ENCODE peak calls at places on chromosomes 11 and 22, in six cellular contexts. E is neuronal stem cell, G is IMR-90, S is H9, I is mesendoderm, V is mesenchymal stem cell. U is an unnamed sample.

GRCh38 chr22:35761037-35761436 is 43.4 kb downstream of the APOL5 start:
- DNase-seq in E (no peak), G (peak), S (no peak), I (peak), V (no peak), U (no peak)

GRCh38 chr11:12854829-12855228 is 154.3 kb upstream of the RASSF10 start:
- DNase-seq in E (no peak), G (no peak), S (no peak), I (no peak), V (no peak), U (no peak)

GRCh38 chr22:20354238-20354975 is 34.5 kb upstream of the DGCR6L start:
- DNase-seq in E (no peak), G (no peak), S (peak), I (no peak), V (no peak), U (no peak)

GRCh38 chr11:127971448-127971847 is 615.9 kb downstream of the ETS1 start:
- DNase-seq in E (no peak), G (no peak), S (no peak), I (no peak), V (no peak), U (no peak)

GRCh38 chr11:72741429-72741833 is 10.8 kb downstream of the ARAP1 start:
- DNase-seq in E (no peak), G (no peak), S (peak), I (peak), V (peak), U (no peak)

GRCh38 chr22:27804016-27804415 is 2.5 kb upstream of the MN1 start:
- DNase-seq in E (no peak), G (no peak), S (no peak), I (no peak), V (no peak), U (no peak)

GRCh38 chr11:75014129-75014528 is 25.4 kb downstream of the NEU3 start:
- DNase-seq in E (no peak), G (peak), S (no peak), I (peak), V (peak), U (no peak)

GRCh38 chr11:64759722-64760719 is at the start of gene PYGM:
- DNase-seq in E (peak), G (no peak), S (peak), I (peak), V (peak), U (peak)

GRCh38 chr11:102012946-102013345 is 34.3 kb upstream of the CFAP300 start:
- DNase-seq in E (no peak), G (no peak), S (no peak), I (peak), V (peak), U (no peak)

GRCh38 chr11:36051235-36052072 is 107.6 kb downstream of the LDLRAD3 start:
- DNase-seq in E (no peak), G (no peak), S (no peak), I (no peak), V (no peak), U (no peak)

GRCh38 chr22:22710719-22711531 is 66.5 kb downstream of the GGTLC2 start:
- DNase-seq in E (peak), G (peak), S (peak), I (peak), V (peak), U (no peak)

GRCh38 chr11:2474059-2474901 is 29.5 kb downstream of the KCNQ1 start:
- DNase-seq in E (no peak), G (no peak), S (no peak), I (no peak), V (no peak), U (no peak)

GRCh38 chr22:50201191-50202129 is 649 bp downstream of the SELENOO start:
- DNase-seq in E (no peak), G (no peak), S (no peak), I (no peak), V (no peak), U (no peak)

GRCh38 chr11:77136074-77136473 is 8.0 kb downstream of the MYO7A start:
- DNase-seq in E (no peak), G (peak), S (no peak), I (no peak), V (peak), U (no peak)

GRCh38 chr11:117825538-117826359 is 1.2 kb upstream of the FXYD2 start:
- DNase-seq in E (no peak), G (no peak), S (peak), I (no peak), V (no peak), U (no peak)

GRCh38 chr11:102761646-102762238 is 18.7 kb downstream of the MMP10 start:
- DNase-seq in E (peak), G (no peak), S (no peak), I (peak), V (peak), U (no peak)

GRCh38 chr11:78344114-78344513 is 73.5 kb downstream of the GAB2 start:
- DNase-seq in E (no peak), G (no peak), S (no peak), I (no peak), V (no peak), U (no peak)

GRCh38 chr11:795638-796564 is 2.2 kb downstream of the SLC25A22 start:
- DNase-seq in E (no peak), G (peak), S (no peak), I (no peak), V (peak), U (no peak)

GRCh38 chr11:9158898-9159391 is 67.5 kb upstream of the SCUBE2 start:
- DNase-seq in E (no peak), G (peak), S (no peak), I (no peak), V (peak), U (no peak)

GRCh38 chr22:46062971-46063631 is 86.1 kb upstream of the WNT7B start:
- DNase-seq in E (no peak), G (no peak), S (no peak), I (no peak), V (no peak), U (no peak)
- H2BK15ac ChIP-seq in E (no peak), G (no peak), S (no peak), I (no peak), V (no peak), U (no peak)

DNA sequence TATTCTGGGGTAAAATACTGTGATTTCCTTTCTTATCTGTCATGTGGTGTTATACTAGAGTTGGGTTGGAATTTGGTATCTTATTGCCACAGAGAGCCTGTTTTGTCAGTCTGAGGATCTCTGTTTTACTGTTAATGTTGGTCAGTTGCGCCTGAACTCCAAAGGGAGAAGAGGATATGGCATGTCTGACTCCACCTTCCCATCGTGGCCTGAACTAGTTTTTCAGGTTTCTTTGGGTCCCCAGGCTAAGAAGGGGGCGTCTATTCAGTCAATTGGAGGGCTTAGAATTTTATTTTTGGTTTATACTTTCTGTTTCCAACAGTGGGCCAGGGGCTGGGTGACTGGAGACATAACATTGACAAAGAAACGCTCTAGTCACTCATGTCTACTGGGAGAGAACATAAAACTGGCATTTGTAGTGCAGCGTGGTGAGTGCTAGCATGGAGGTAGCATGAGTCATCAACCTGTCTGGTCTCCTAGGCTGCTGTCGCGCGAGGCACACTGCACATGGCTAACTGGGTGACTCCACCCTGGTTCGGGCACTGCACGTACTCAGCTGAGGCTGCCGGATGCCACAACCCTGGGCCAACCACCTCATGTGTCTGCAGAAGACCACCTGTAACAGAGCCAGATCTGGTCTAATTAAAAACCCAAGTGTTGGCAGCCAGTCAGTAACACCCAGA is 120.1 kb upstream of the OR9Q1 start:
- DNase-seq in E (no peak), G (peak), S (no peak), I (peak), V (no peak), U (no peak)
- H2BK15ac ChIP-seq in E (no peak), G (no peak), S (no peak), I (no peak), V (no peak), U (no peak)

GRCh38 chr22:46464296-46464695 is 73.1 kb downstream of the CELSR1 start:
- DNase-seq in E (no peak), G (no peak), S (no peak), I (no peak), V (no peak), U (no peak)
- H2BK15ac ChIP-seq in E (no peak), G (no peak), S (no peak), I (no peak), V (no peak), U (no peak)

GRCh38 chr22:30607300-30607930 is 441 bp downstream of the TCN2 start:
- DNase-seq in E (no peak), G (no peak), S (no peak), I (no peak), V (no peak), U (no peak)

GRCh38 chr22:30610299-30610698 is 3.3 kb downstream of the TCN2 start:
- DNase-seq in E (no peak), G (no peak), S (no peak), I (no peak), V (no peak), U (no peak)

GRCh38 chr22:30607939-30608338 is 965 bp downstream of the TCN2 start:
- DNase-seq in E (no peak), G (no peak), S (no peak), I (no peak), V (no peak), U (no peak)

GRCh38 chr22:30611197-30611596 is 4.2 kb downstream of the TCN2 start:
- DNase-seq in E (no peak), G (peak), S (no peak), I (no peak), V (no peak), U (no peak)

GRCh38 chr22:30609260-30610185 is 2.5 kb downstream of the TCN2 start:
- DNase-seq in E (no peak), G (peak), S (no peak), I (peak), V (peak), U (no peak)
- H2BK15ac ChIP-seq in E (no peak), G (peak), S (no peak), I (no peak), V (no peak), U (no peak)

DNA sequence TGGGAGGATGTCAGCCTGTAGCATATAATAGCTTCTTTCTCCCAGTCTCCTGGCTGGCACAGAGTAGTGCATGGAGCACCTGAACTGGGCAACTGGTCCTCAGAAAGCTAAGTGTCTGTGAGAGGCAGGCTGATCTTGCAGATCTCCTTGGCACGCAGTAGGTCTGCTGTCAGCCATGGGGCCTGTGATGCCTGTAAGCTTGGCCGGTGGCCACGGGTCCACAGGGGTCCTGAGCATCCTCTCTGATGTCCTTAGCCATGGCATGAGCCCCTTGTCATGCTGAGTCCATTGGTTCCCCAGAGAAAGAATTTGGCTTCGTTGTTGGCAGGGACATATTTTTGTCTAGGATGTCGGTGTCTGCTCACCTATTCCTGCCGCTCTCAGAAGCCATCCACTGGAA is 25.0 kb downstream of the AMPD3 start:
- DNase-seq in E (no peak), G (no peak), S (no peak), I (no peak), V (no peak), U (no peak)
- H2BK15ac ChIP-seq in E (no peak), G (no peak), S (no peak), I (no peak), V (no peak), U (no peak)

GRCh38 chr22:47209077-47209514 is 446.6 kb downstream of the TBC1D22A start:
- DNase-seq in E (no peak), G (peak), S (no peak), I (no peak), V (no peak), U (no peak)

GRCh38 chr22:47209547-47210023 is 447.1 kb downstream of the TBC1D22A start:
- DNase-seq in E (no peak), G (no peak), S (no peak), I (no peak), V (no peak), U (peak)

GRCh38 chr22:47207387-47207786 is 444.9 kb downstream of the TBC1D22A start:
- DNase-seq in E (no peak), G (no peak), S (no peak), I (no peak), V (no peak), U (no peak)

GRCh38 chr22:47206819-47207218 is 444.4 kb downstream of the TBC1D22A start:
- DNase-seq in E (no peak), G (no peak), S (no peak), I (no peak), V (no peak), U (no peak)

GRCh38 chr22:47207846-47208554 is 445.6 kb downstream of the TBC1D22A start:
- DNase-seq in E (no peak), G (no peak), S (no peak), I (no peak), V (no peak), U (peak)
- H2BK15ac ChIP-seq in E (no peak), G (no peak), S (no peak), I (no peak), V (no peak), U (no peak)

U was measured in H1.